ENCODE peak calls at places on chromosomes 7 and 10, in six cellular contexts. One of them, this sample, is unnamed.
A peak's percentile ranks its signal among the peaks of the same experiment; 100 is the strongest.

GRCh38 chr7:138008588-138009349 is 6.9 kb upstream of the CREB3L2 start:
- DNase-seq in mucosa of gallbladder: no peak
- DNase-seq in GM19239: no peak
- DNase-seq in fibroblast of the conjunctiva: no peak
- DNase-seq in H7: peak; percentile 53
- DNase-seq in endothelial cell: peak; percentile 23
- DNase-seq in this sample: peak; percentile 81

GRCh38 chr7:106041140-106041717 is 70.9 kb downstream of the SYPL1 start:
- DNase-seq in mucosa of gallbladder: no peak
- DNase-seq in GM19239: peak; percentile 48
- DNase-seq in fibroblast of the conjunctiva: no peak
- DNase-seq in H7: peak; percentile 74
- DNase-seq in endothelial cell: peak; percentile 66
- DNase-seq in this sample: no peak

GRCh38 chr7:27046854-27047549 is 48.8 kb downstream of the HOXA1 start:
- DNase-seq in mucosa of gallbladder: no peak
- DNase-seq in GM19239: no peak
- DNase-seq in fibroblast of the conjunctiva: no peak
- DNase-seq in H7: no peak
- DNase-seq in endothelial cell: no peak
- DNase-seq in this sample: peak; percentile 93

GRCh38 chr7:104772405-104772821 is 241.6 kb upstream of the KMT2E start:
- DNase-seq in mucosa of gallbladder: no peak
- DNase-seq in GM19239: no peak
- DNase-seq in fibroblast of the conjunctiva: no peak
- DNase-seq in H7: peak; percentile 58
- DNase-seq in endothelial cell: no peak
- DNase-seq in this sample: no peak

GRCh38 chr7:113015038-113015645 is 71.5 kb downstream of the GPR85 start:
- DNase-seq in mucosa of gallbladder: no peak
- DNase-seq in GM19239: no peak
- DNase-seq in fibroblast of the conjunctiva: peak; percentile 22
- DNase-seq in H7: no peak
- DNase-seq in endothelial cell: no peak
- DNase-seq in this sample: peak; percentile 84

GRCh38 chr7:26097837-26098668 is 53.9 kb upstream of the NFE2L3 start:
- DNase-seq in mucosa of gallbladder: no peak
- DNase-seq in GM19239: no peak
- DNase-seq in fibroblast of the conjunctiva: no peak
- DNase-seq in H7: no peak
- DNase-seq in endothelial cell: no peak
- DNase-seq in this sample: no peak

GRCh38 chr7:29588900-29589696 is 25.5 kb downstream of the PRR15 start:
- DNase-seq in mucosa of gallbladder: peak; percentile 29
- DNase-seq in GM19239: peak; percentile 51
- DNase-seq in fibroblast of the conjunctiva: no peak
- DNase-seq in H7: peak; percentile 62
- DNase-seq in endothelial cell: peak; percentile 48
- DNase-seq in this sample: peak; percentile 58

GRCh38 chr7:94382746-94383145 is 11.9 kb upstream of the COL1A2 start:
- DNase-seq in mucosa of gallbladder: no peak
- DNase-seq in GM19239: no peak
- DNase-seq in fibroblast of the conjunctiva: no peak
- DNase-seq in H7: no peak
- DNase-seq in endothelial cell: no peak
- DNase-seq in this sample: no peak

GRCh38 chr7:148699772-148700629 is 1.3 kb downstream of the CUL1 start:
- DNase-seq in mucosa of gallbladder: no peak
- DNase-seq in GM19239: no peak
- DNase-seq in fibroblast of the conjunctiva: no peak
- DNase-seq in H7: peak; percentile 86
- DNase-seq in endothelial cell: no peak
- DNase-seq in this sample: peak; percentile 84

GRCh38 chr7:84251183-84251845 is 56.7 kb upstream of the SEMA3A start:
- DNase-seq in mucosa of gallbladder: no peak
- DNase-seq in GM19239: no peak
- DNase-seq in fibroblast of the conjunctiva: peak; percentile 18
- DNase-seq in H7: no peak
- DNase-seq in endothelial cell: no peak
- DNase-seq in this sample: no peak

GRCh38 chr10:70592746-70593512 is 9.6 kb downstream of the PRF1 start:
- DNase-seq in mucosa of gallbladder: no peak
- DNase-seq in GM19239: no peak
- DNase-seq in fibroblast of the conjunctiva: no peak
- DNase-seq in H7: no peak
- DNase-seq in endothelial cell: no peak
- DNase-seq in this sample: no peak

GRCh38 chr7:52018680-52019054 is 702.1 kb upstream of the COBL start:
- DNase-seq in mucosa of gallbladder: no peak
- DNase-seq in GM19239: no peak
- DNase-seq in fibroblast of the conjunctiva: no peak
- DNase-seq in H7: no peak
- DNase-seq in endothelial cell: no peak
- DNase-seq in this sample: no peak

GRCh38 chr7:99559276-99559915 is 954 bp downstream of the ZNF655 start:
- DNase-seq in mucosa of gallbladder: no peak
- DNase-seq in GM19239: no peak
- DNase-seq in fibroblast of the conjunctiva: no peak
- DNase-seq in H7: no peak
- DNase-seq in endothelial cell: no peak
- DNase-seq in this sample: no peak

GRCh38 chr10:10591682-10592412 is 425.8 kb upstream of the CELF2 start:
- DNase-seq in mucosa of gallbladder: no peak
- DNase-seq in GM19239: no peak
- DNase-seq in fibroblast of the conjunctiva: no peak
- DNase-seq in H7: no peak
- DNase-seq in endothelial cell: no peak
- DNase-seq in this sample: no peak

GRCh38 chr10:46544989-46545791 is 11.3 kb downstream of the GPRIN2 start:
- DNase-seq in mucosa of gallbladder: no peak
- DNase-seq in GM19239: no peak
- DNase-seq in fibroblast of the conjunctiva: no peak
- DNase-seq in H7: peak; percentile 91
- DNase-seq in endothelial cell: no peak
- DNase-seq in this sample: peak; percentile 94

GRCh38 chr10:88913157-88913556 is 33.1 kb downstream of the STAMBPL1 start:
- DNase-seq in mucosa of gallbladder: no peak
- DNase-seq in GM19239: no peak
- DNase-seq in fibroblast of the conjunctiva: no peak
- DNase-seq in H7: no peak
- DNase-seq in endothelial cell: no peak
- DNase-seq in this sample: no peak